ENCODE peak calls at places on chromosomes 5 and 9, in eight cellular contexts. V is transverse colon, P is HCT116, L is WTC11, Y is fibroblast of the aortic adventitia, O is NCI-H774, J is fibroblast of pulmonary artery, X is fibroblast of the conjunctiva. D is an unnamed sample.
A peak's percentile ranks its signal among the peaks of the same experiment; 100 is the strongest.

GRCh38 chr5:113038714-113039113 is 62.1 kb downstream of the DCP2 start:
- DNase-seq in V (no peak), P (peak; percentile 19), L (no peak), Y (no peak), O (no peak), J (peak; percentile 49), X (no peak), D (no peak)

GRCh38 chr9:113309204-113309813 is 6.1 kb upstream of the RNF183 start:
- DNase-seq in V (peak; percentile 41), P (peak; percentile 8), L (no peak), Y (peak; percentile 73), O (no peak), J (peak; percentile 70), X (peak; percentile 42), D (peak; percentile 71)

GRCh38 chr5:56012281-56012963 is 17.7 kb upstream of the IL6ST start:
- DNase-seq in V (peak; percentile 20), P (no peak), L (no peak), Y (peak; percentile 88), O (no peak), J (peak; percentile 74), X (no peak), D (no peak)

GRCh38 chr5:68012429-68012828 is 203.1 kb upstream of the PIK3R1 start:
- DNase-seq in V (no peak), P (no peak), L (no peak), Y (no peak), O (no peak), J (peak; percentile 51), X (no peak), D (no peak)

GRCh38 chr9:135632823-135633222 is 6.5 kb downstream of the GLT6D1 start:
- DNase-seq in V (no peak), P (no peak), L (no peak), Y (no peak), O (no peak), J (no peak), X (no peak), D (no peak)

GRCh38 chr5:95973793-95974325 is 12.2 kb upstream of the ELL2 start:
- DNase-seq in V (no peak), P (no peak), L (no peak), Y (peak; percentile 62), O (no peak), J (peak; percentile 86), X (no peak), D (no peak)

GRCh38 chr5:147904110-147904509 is 2.2 kb downstream of the C5orf46 start:
- DNase-seq in V (no peak), P (no peak), L (no peak), Y (no peak), O (no peak), J (no peak), X (no peak), D (no peak)

GRCh38 chr5:114702111-114702510 is 340.2 kb downstream of the KCNN2 start:
- DNase-seq in V (no peak), P (no peak), L (no peak), Y (no peak), O (no peak), J (no peak), X (no peak), D (no peak)

GRCh38 chr9:120733190-120733589 is 18.9 kb upstream of the MEGF9 start:
- DNase-seq in V (no peak), P (no peak), L (no peak), Y (peak; percentile 92), O (no peak), J (peak; percentile 91), X (no peak), D (no peak)

GRCh38 chr5:179403426-179404147 is 58.3 kb upstream of the ADAMTS2 start:
- DNase-seq in V (no peak), P (no peak), L (no peak), Y (no peak), O (no peak), J (no peak), X (no peak), D (no peak)

GRCh38 chr5:38543886-38544285 is 12.6 kb downstream of the LIFR start:
- DNase-seq in V (no peak), P (no peak), L (no peak), Y (no peak), O (no peak), J (no peak), X (no peak), D (no peak)

GRCh38 chr5:1441166-1441865 is 3.9 kb downstream of the SLC6A3 start:
- DNase-seq in V (no peak), P (no peak), L (no peak), Y (no peak), O (no peak), J (no peak), X (no peak), D (no peak)

GRCh38 chr5:41641621-41642020 is 131.2 kb upstream of the PLCXD3 start:
- DNase-seq in V (no peak), P (no peak), L (no peak), Y (peak; percentile 52), O (no peak), J (peak; percentile 63), X (no peak), D (no peak)

GRCh38 chr5:32802764-32803163 is 91.6 kb downstream of the NPR3 start:
- DNase-seq in V (no peak), P (no peak), L (no peak), Y (no peak), O (no peak), J (no peak), X (no peak), D (no peak)

GRCh38 chr5:91146221-91146620 is 236.9 kb downstream of the ARRDC3 start:
- DNase-seq in V (no peak), P (no peak), L (no peak), Y (peak; percentile 55), O (no peak), J (peak; percentile 68), X (no peak), D (no peak)

GRCh38 chr5:10595678-10596309 is 31.9 kb downstream of the ANKRD33B start:
- DNase-seq in V (no peak), P (peak; percentile 75), L (no peak), Y (peak; percentile 89), O (no peak), J (peak; percentile 85), X (peak; percentile 83), D (peak; percentile 55)

GRCh38 chr5:174687503-174687902 is 36.9 kb upstream of the MSX2 start:
- DNase-seq in V (no peak), P (no peak), L (no peak), Y (no peak), O (no peak), J (no peak), X (no peak), D (no peak)

GRCh38 chr9:9612270-9612669 is 1000.5 kb downstream of the PTPRD start:
- DNase-seq in V (peak; percentile 7), P (no peak), L (no peak), Y (no peak), O (peak; percentile 84), J (no peak), X (no peak), D (peak; percentile 24)

GRCh38 chr5:1300581-1301083 is 5.8 kb upstream of the TERT start:
- DNase-seq in V (no peak), P (no peak), L (no peak), Y (no peak), O (no peak), J (no peak), X (no peak), D (no peak)

GRCh38 chr9:109520475-109521132 is 22.5 kb upstream of the PTPN3 start:
- DNase-seq in V (peak; percentile 71), P (peak; percentile 72), L (peak; percentile 77), Y (peak; percentile 72), O (peak; percentile 61), J (peak; percentile 83), X (peak; percentile 58), D (peak; percentile 77)

GRCh38 chr5:111266491-111266890 is 42.3 kb downstream of the CAMK4 start:
- DNase-seq in V (no peak), P (no peak), L (no peak), Y (no peak), O (no peak), J (no peak), X (no peak), D (no peak)

GRCh38 chr5:40518511-40518917 is 161.2 kb upstream of the PTGER4 start:
- DNase-seq in V (no peak), P (peak; percentile 56), L (no peak), Y (no peak), O (no peak), J (no peak), X (no peak), D (peak; percentile 86)

GRCh38 chr5:131171276-131171815 is 602 bp downstream of the LYRM7 start:
- DNase-seq in V (peak; percentile 51), P (no peak), L (no peak), Y (no peak), O (no peak), J (no peak), X (no peak), D (peak; percentile 53)

GRCh38 chr9:100413839-100414420 is 13.0 kb upstream of the MSANTD3 start:
- DNase-seq in V (no peak), P (no peak), L (no peak), Y (no peak), O (no peak), J (no peak), X (no peak), D (no peak)

GRCh38 chr5:80516826-80517225 is 28.9 kb downstream of the FAM151B start:
- DNase-seq in V (no peak), P (peak; percentile 36), L (no peak), Y (peak; percentile 70), O (no peak), J (peak; percentile 87), X (peak; percentile 51), D (peak; percentile 72)

GRCh38 chr5:148085934-148086333 is 22.2 kb downstream of the SPINK5 start:
- DNase-seq in V (no peak), P (no peak), L (no peak), Y (peak; percentile 21), O (no peak), J (no peak), X (no peak), D (no peak)